ENCODE peak calls at places on chromosomes 5 and 9, in four cellular contexts. O, D, F and H are unnamed samples. For H3K9me3, the result is how much of the 10 kb centered on the place peaks cover.

GRCh38 chr9:6845881-6846280 is 88.1 kb downstream of the KDM4C start:
- DNase-seq in O (no peak), F (no peak), D (no peak), H (no peak)

GRCh38 chr5:65203746-65204145 is 278.0 kb downstream of the ADAMTS6 start:
- DNase-seq in F (no peak), O (no peak), D (no peak), H (no peak)

GRCh38 chr5:88829053-88829452 is 53.9 kb downstream of the MEF2C start:
- DNase-seq in F (peak), O (no peak), D (no peak), H (no peak)

GRCh38 chr9:129183495-129184308 is 5.6 kb upstream of the IER5L start:
- DNase-seq in F (no peak), D (no peak), O (no peak), H (no peak)

GRCh38 chr5:151780348-151780747 is 8.6 kb downstream of the G3BP1 start:
- DNase-seq in F (no peak), D (no peak), O (no peak), H (no peak)

GRCh38 chr5:114010362-114010761 is 351.5 kb upstream of the KCNN2 start:
- DNase-seq in O (no peak), F (no peak), D (no peak), H (no peak)

GRCh38 chr9:92954078-92954861 is 6.9 kb downstream of the FGD3 start:
- DNase-seq in F (peak), D (peak), O (peak), H (no peak)

GRCh38 chr5:173456751-173457171 is 128.5 kb upstream of the STC2 start:
- DNase-seq in O (no peak), F (no peak), D (no peak), H (no peak)

GRCh38 chr9:27142299-27142930 is 33.4 kb downstream of the TEK start:
- DNase-seq in D (no peak), O (no peak), F (no peak), H (no peak)

GRCh38 chr5:159972538-159973362 is 36.2 kb upstream of the TTC1 start:
- DNase-seq in O (no peak), F (no peak), D (no peak), H (no peak)

GRCh38 chr5:32587067-32587551 is 1.8 kb downstream of the SUB1 start:
- DNase-seq in D (no peak), O (no peak), F (no peak), H (no peak)

GRCh38 chr5:5588386-5588785 is 165.9 kb downstream of the ICE1 start:
- DNase-seq in F (no peak), D (no peak), O (no peak), H (no peak)

GRCh38 chr9:91949946-91950664 is at the start of gene ROR2:
- DNase-seq in O (peak), D (peak), F (peak), H (peak)

GRCh38 chr5:122940890-122941289 is 95.5 kb downstream of the SNX24 start:
- DNase-seq in F (no peak), D (no peak), O (no peak), H (no peak)

GRCh38 chr9:117224676-117225075 is 190.2 kb downstream of the ASTN2 start:
- DNase-seq in F (no peak), D (no peak), O (no peak), H (no peak)

GRCh38 chr5:154611341-154611767 is 133.3 kb upstream of the HAND1 start:
- DNase-seq in D (no peak), O (no peak), F (no peak), H (no peak)

GRCh38 chr5:135623186-135623715 is 44.5 kb upstream of the CXCL14 start:
- DNase-seq in O (no peak), F (no peak), D (no peak), H (no peak)

GRCh38 chr9:11328326-11328725 is 715.5 kb upstream of the PTPRD start:
- DNase-seq in O (no peak), F (no peak), D (no peak), H (no peak)

GRCh38 chr5:149748471-149749094 is 18.5 kb downstream of the PPARGC1B start:
- DNase-seq in O (no peak), F (no peak), D (no peak), H (no peak)

GRCh38 chr9:17165734-17166133 is 30.9 kb downstream of the CNTLN start:
- DNase-seq in O (no peak), D (no peak), F (no peak), H (no peak)

GRCh38 chr9:87662808-87663528 is 63.0 kb upstream of the CTSL start:
- DNase-seq in D (peak), O (peak), F (peak), H (peak)

GRCh38 chr9:14221558-14221957 is 92.4 kb downstream of the NFIB start:
- DNase-seq in F (no peak), O (no peak), D (no peak), H (no peak)

GRCh38 chr9:104780796-104781395 is 17.0 kb downstream of the NIPSNAP3B start:
- DNase-seq in D (no peak), F (no peak), O (no peak), H (no peak)

GRCh38 chr9:33473216-33473615 is 508 bp downstream of the NOL6 start:
- DNase-seq in O (no peak), F (no peak), D (no peak), H (no peak)

GRCh38 chr9:92270511-92270910 is 23.0 kb downstream of the IARS1 start:
- DNase-seq in O (no peak), D (no peak), F (no peak), H (no peak)

GRCh38 chr5:93611900-93612898 is 29.2 kb downstream of the NR2F1 start:
- DNase-seq in O (no peak), F (no peak), D (no peak), H (no peak)

GRCh38 chr5:177510567-177511053 is 984 bp upstream of the DOK3 start:
- DNase-seq in D (no peak), O (no peak), F (peak), H (no peak)

GRCh38 chr5:132770476-132771159 is 6.4 kb downstream of the SEPTIN8 start:
- DNase-seq in D (no peak), F (no peak), O (peak), H (peak)

GRCh38 chr9:35756743-35757526 is 2.9 kb upstream of the MSMP start:
- DNase-seq in D (peak), O (peak), F (peak), H (peak)

GRCh38 chr5:40646286-40646685 is 33.4 kb upstream of the PTGER4 start:
- DNase-seq in O (no peak), F (no peak), D (no peak), H (no peak)

GRCh38 chr5:157993201-157993600 is 134.3 kb upstream of the CLINT1 start:
- DNase-seq in F (no peak), D (no peak), O (no peak), H (no peak)

GRCh38 chr9:89869774-89870173 is 265.0 kb downstream of the GADD45G start:
- DNase-seq in D (no peak), O (no peak), F (no peak), H (peak)

GRCh38 chr5:45696206-45696836 is at the start of gene HCN1:
- DNase-seq in F (peak), D (peak), O (peak), H (peak)

GRCh38 chr9:93317495-93318094 is 133.7 kb downstream of the WNK2 start:
- DNase-seq in D (no peak), O (no peak), F (no peak), H (peak)

GRCh38 chr9:27888661-27889295 is 315.5 kb upstream of the C9orf72 start:
- DNase-seq in D (no peak), O (no peak), F (peak), H (no peak)

GRCh38 chr5:124679578-124680210 is 66.7 kb downstream of the ZNF608 start:
- DNase-seq in F (no peak), O (no peak), D (no peak), H (no peak)

GRCh38 chr5:56054651-56055050 is 59.9 kb upstream of the IL6ST start:
- DNase-seq in O (no peak), D (no peak), F (no peak), H (no peak)

GRCh38 chr5:134003957-134004625 is 684 bp downstream of the VDAC1 start:
- DNase-seq in O (peak), F (peak), D (peak), H (peak)

GRCh38 chr5:61673007-61673735 is 341.1 kb downstream of the ZSWIM6 start:
- DNase-seq in D (no peak), F (no peak), O (no peak), H (no peak)

GRCh38 chr5:75053286-75054109 is 1.1 kb upstream of the GCNT4 start:
- DNase-seq in O (peak), F (peak), D (peak), H (peak)
- TF ChIP-seq CTCF in O (no peak), F (peak), D (peak), H (no peak)

DNA sequence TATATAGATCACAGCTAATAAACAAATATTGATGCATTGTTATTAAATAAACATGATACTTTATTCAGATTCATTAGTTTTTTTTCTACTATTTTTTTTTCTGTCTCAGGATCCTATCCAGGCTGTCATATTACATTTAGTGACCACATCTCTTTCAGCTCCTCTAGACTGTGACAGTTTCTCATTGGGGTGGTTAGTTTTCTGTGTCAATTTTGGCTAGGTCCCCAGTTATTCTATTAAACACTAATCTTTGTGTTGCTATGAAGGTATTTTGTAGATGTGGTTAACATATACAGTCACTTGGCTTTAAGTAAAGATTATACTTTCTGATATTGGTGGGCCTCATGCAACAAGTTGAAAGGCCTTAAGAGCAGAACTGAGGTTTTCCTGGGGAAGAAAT is 563.0 kb downstream of the LRRC70 start:
- DNase-seq in D (no peak), F (no peak), O (no peak), H (no peak)
- H3K9me3 ChIP-seq in D (under half), F (under half), O (under half), H (under half)

GRCh38 chr5:139574641-139575312 is 13.6 kb downstream of the UBE2D2 start:
- DNase-seq in O (no peak), D (no peak), F (no peak), H (no peak)

GRCh38 chr5:139577689-139578347 is 16.7 kb downstream of the UBE2D2 start:
- DNase-seq in F (no peak), D (no peak), O (no peak), H (no peak)

GRCh38 chr5:139575751-139576150 is 14.6 kb downstream of the UBE2D2 start:
- DNase-seq in F (no peak), D (no peak), O (no peak), H (no peak)

GRCh38 chr5:139578348-139578724 is 17.2 kb downstream of the UBE2D2 start:
- DNase-seq in D (no peak), O (no peak), F (no peak), H (peak)

GRCh38 chr5:139575313-139575646 is 14.1 kb downstream of the UBE2D2 start:
- DNase-seq in D (no peak), F (no peak), O (no peak), H (no peak)
- TF ChIP-seq CTCF in D (no peak), F (no peak), O (no peak), H (no peak)

GRCh38 chr5:108025009-108025408 is 354.3 kb upstream of the EFNA5 start:
- DNase-seq in F (no peak), O (no peak), D (no peak), H (no peak)
- H3K9me3 ChIP-seq in F (under half), O (under half), D (under half), H (under half)

DNA sequence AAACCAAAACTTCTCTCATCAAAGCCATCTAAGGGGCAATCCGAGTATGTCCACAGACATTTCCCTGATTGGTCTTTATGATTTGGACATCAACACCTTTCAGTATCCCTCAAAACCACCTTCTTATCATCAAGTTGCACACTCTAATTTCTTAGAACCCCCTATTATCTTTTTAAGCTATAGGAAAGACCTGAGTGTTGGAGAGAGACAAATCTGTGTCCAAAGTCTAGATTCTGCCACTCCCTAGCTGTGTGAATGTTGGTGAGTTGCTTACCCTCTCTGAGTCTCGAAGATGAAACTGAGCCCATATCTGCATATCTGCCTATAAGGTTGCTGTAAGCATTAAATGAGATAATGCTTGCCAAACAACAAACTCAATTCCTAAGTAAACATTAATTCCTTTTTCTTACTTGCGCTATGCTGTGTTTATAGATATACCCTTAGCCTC is 159.1 kb downstream of the DOCK8 start:
- DNase-seq in F (no peak), D (no peak), O (no peak), H (no peak)
- TF ChIP-seq CTCF in F (no peak), D (no peak), O (no peak), H (no peak)